ENCODE peak calls at places on chromosomes 4 and X, in five cellular contexts. T is HEK293T, P is Kasumi-1, J is memory B cell, L is NCI-H1436. W is an unnamed sample.

GRCh38 chrX:47814853-47815252 is 21.8 kb upstream of the ZNF81 start:
- DNase-seq in P (no peak), J (no peak), T (no peak), L (no peak), W (no peak)

GRCh38 chr4:73446336-73446938 is 10.4 kb downstream of the AFP start:
- DNase-seq in P (peak), T (peak), J (peak), L (peak), W (peak)

GRCh38 chr4:158578476-158578875 is 56.8 kb downstream of the RXFP1 start:
- DNase-seq in L (no peak), P (peak), T (no peak), J (no peak), W (no peak)

GRCh38 chr4:5206391-5206790 is 155.1 kb downstream of the STK32B start:
- DNase-seq in T (no peak), P (no peak), L (peak), J (no peak), W (no peak)

GRCh38 chr4:73599182-73599581 is 21.1 kb downstream of the RASSF6 start:
- DNase-seq in T (no peak), P (no peak), L (no peak), J (no peak), W (no peak)

GRCh38 chrX:10173331-10173900 is 16.6 kb downstream of the CLCN4 start:
- DNase-seq in P (no peak), T (peak), J (no peak), L (peak), W (no peak)

GRCh38 chr4:67327245-67327860 is 217.9 kb downstream of the CENPC start:
- DNase-seq in L (peak), J (peak), P (peak), T (peak), W (peak)

GRCh38 chrX:13691845-13692334 is 3.0 kb downstream of the RAB9A start:
- DNase-seq in J (no peak), P (no peak), T (no peak), L (no peak), W (no peak)

GRCh38 chr4:36394352-36394903 is 113.0 kb downstream of the DTHD1 start:
- DNase-seq in L (no peak), P (no peak), T (no peak), J (no peak), W (no peak)

GRCh38 chrX:17414839-17415238 is 39.8 kb downstream of the NHS start:
- DNase-seq in P (no peak), T (peak), L (no peak), J (no peak), W (no peak)

GRCh38 chrX:40097492-40098263 is at the start of gene BCOR:
- DNase-seq in L (peak), T (peak), P (no peak), J (peak), W (peak)

GRCh38 chr4:1449833-1450741 is 43.8 kb upstream of the NKX1-1 start:
- DNase-seq in J (no peak), P (no peak), L (no peak), T (no peak), W (no peak)

W was measured in naive B cell.